ENCODE peak calls at places on chromosomes 1 and 21, in six cellular contexts. One of them, this sample, is unnamed. For H3K4me1, the result is how much of the 10 kb centered on the place peaks cover.

GRCh38 chr1:229699613-229700242 is 73.7 kb downstream of the URB2 start:
- DNase-seq in MM.1S: no peak
- DNase-seq in Peyer's patch: no peak
- DNase-seq in prostate gland: no peak
- DNase-seq in CD8-positive, alpha-beta T cell: no peak
- DNase-seq in OCI-LY7: no peak
- DNase-seq in this sample: no peak

GRCh38 chr1:21966247-21967000 is 10.4 kb upstream of the CELA3B start:
- DNase-seq in MM.1S: no peak
- DNase-seq in prostate gland: no peak
- DNase-seq in CD8-positive, alpha-beta T cell: no peak
- DNase-seq in Peyer's patch: no peak
- DNase-seq in OCI-LY7: no peak
- DNase-seq in this sample: no peak

GRCh38 chr1:107250169-107250568 is 109.3 kb downstream of the NTNG1 start:
- DNase-seq in Peyer's patch: no peak
- DNase-seq in OCI-LY7: peak
- DNase-seq in MM.1S: peak
- DNase-seq in prostate gland: no peak
- DNase-seq in CD8-positive, alpha-beta T cell: no peak
- DNase-seq in this sample: no peak

GRCh38 chr1:193185206-193185605 is 1.2 kb downstream of the B3GALT2 start:
- DNase-seq in CD8-positive, alpha-beta T cell: no peak
- DNase-seq in MM.1S: no peak
- DNase-seq in OCI-LY7: no peak
- DNase-seq in Peyer's patch: no peak
- DNase-seq in prostate gland: no peak
- DNase-seq in this sample: no peak

GRCh38 chr1:201538618-201539551 is at the start of gene NAV1:
- DNase-seq in MM.1S: no peak
- DNase-seq in Peyer's patch: peak
- DNase-seq in CD8-positive, alpha-beta T cell: no peak
- DNase-seq in OCI-LY7: no peak
- DNase-seq in prostate gland: no peak
- DNase-seq in this sample: no peak

GRCh38 chr1:29655945-29656866 is 419.9 kb downstream of the PTPRU start:
- DNase-seq in MM.1S: no peak
- DNase-seq in prostate gland: no peak
- DNase-seq in CD8-positive, alpha-beta T cell: peak
- DNase-seq in Peyer's patch: peak
- DNase-seq in OCI-LY7: peak
- DNase-seq in this sample: no peak

GRCh38 chr1:21378705-21379494 is 61.0 kb upstream of the NBPF3 start:
- DNase-seq in prostate gland: no peak
- DNase-seq in Peyer's patch: peak
- DNase-seq in OCI-LY7: no peak
- DNase-seq in CD8-positive, alpha-beta T cell: no peak
- DNase-seq in MM.1S: no peak
- DNase-seq in this sample: no peak

GRCh38 chr1:27638047-27638734 is 3.2 kb upstream of the FGR start:
- DNase-seq in MM.1S: no peak
- DNase-seq in prostate gland: no peak
- DNase-seq in CD8-positive, alpha-beta T cell: no peak
- DNase-seq in OCI-LY7: no peak
- DNase-seq in Peyer's patch: no peak
- DNase-seq in this sample: no peak

GRCh38 chr1:47766832-47767740 is 230.1 kb downstream of the TRABD2B start:
- DNase-seq in Peyer's patch: no peak
- DNase-seq in MM.1S: no peak
- DNase-seq in prostate gland: no peak
- DNase-seq in OCI-LY7: no peak
- DNase-seq in CD8-positive, alpha-beta T cell: no peak
- DNase-seq in this sample: no peak

GRCh38 chr1:2141025-2141424 is 53.5 kb downstream of the FAAP20 start:
- DNase-seq in Peyer's patch: no peak
- DNase-seq in prostate gland: no peak
- DNase-seq in OCI-LY7: no peak
- DNase-seq in CD8-positive, alpha-beta T cell: no peak
- DNase-seq in MM.1S: no peak
- DNase-seq in this sample: no peak

GRCh38 chr1:116909511-116910378 is at the start of gene PTGFRN:
- DNase-seq in CD8-positive, alpha-beta T cell: peak
- DNase-seq in MM.1S: no peak
- DNase-seq in Peyer's patch: peak
- DNase-seq in OCI-LY7: no peak
- DNase-seq in prostate gland: peak
- DNase-seq in this sample: no peak

GRCh38 chr21:29470397-29470796 is 171.7 kb downstream of the BACH1 start:
- DNase-seq in CD8-positive, alpha-beta T cell: no peak
- DNase-seq in prostate gland: no peak
- DNase-seq in OCI-LY7: no peak
- DNase-seq in MM.1S: no peak
- DNase-seq in Peyer's patch: no peak
- DNase-seq in this sample: no peak

GRCh38 chr21:37385179-37385765 is 18.7 kb downstream of the DYRK1A start:
- DNase-seq in CD8-positive, alpha-beta T cell: no peak
- DNase-seq in OCI-LY7: no peak
- DNase-seq in MM.1S: no peak
- DNase-seq in prostate gland: no peak
- DNase-seq in Peyer's patch: no peak
- DNase-seq in this sample: no peak
- H3K4me3 ChIP-seq in CD8-positive, alpha-beta T cell: no peak
- H3K4me3 ChIP-seq in OCI-LY7: no peak
- H3K4me3 ChIP-seq in MM.1S: no peak
- H3K4me3 ChIP-seq in prostate gland: no peak
- H3K4me3 ChIP-seq in Peyer's patch: no peak
- H3K4me3 ChIP-seq in this sample: no peak

GRCh38 chr1:36154765-36155559 is 998 bp upstream of the MAP7D1 start:
- DNase-seq in CD8-positive, alpha-beta T cell: no peak
- DNase-seq in OCI-LY7: no peak
- DNase-seq in Peyer's patch: no peak
- DNase-seq in prostate gland: no peak
- DNase-seq in MM.1S: no peak
- DNase-seq in this sample: no peak

GRCh38 chr1:36154335-36154734 is 1.6 kb upstream of the MAP7D1 start:
- DNase-seq in Peyer's patch: no peak
- DNase-seq in prostate gland: no peak
- DNase-seq in OCI-LY7: no peak
- DNase-seq in CD8-positive, alpha-beta T cell: no peak
- DNase-seq in MM.1S: no peak
- DNase-seq in this sample: no peak

GRCh38 chr1:36157115-36157903 is 1.3 kb downstream of the MAP7D1 start:
- DNase-seq in prostate gland: no peak
- DNase-seq in MM.1S: no peak
- DNase-seq in OCI-LY7: no peak
- DNase-seq in Peyer's patch: no peak
- DNase-seq in CD8-positive, alpha-beta T cell: no peak
- DNase-seq in this sample: no peak

GRCh38 chr1:36156329-36157114 is 562 bp downstream of the MAP7D1 start:
- DNase-seq in CD8-positive, alpha-beta T cell: peak
- DNase-seq in MM.1S: peak
- DNase-seq in Peyer's patch: peak
- DNase-seq in OCI-LY7: peak
- DNase-seq in prostate gland: peak
- DNase-seq in this sample: peak

DNA sequence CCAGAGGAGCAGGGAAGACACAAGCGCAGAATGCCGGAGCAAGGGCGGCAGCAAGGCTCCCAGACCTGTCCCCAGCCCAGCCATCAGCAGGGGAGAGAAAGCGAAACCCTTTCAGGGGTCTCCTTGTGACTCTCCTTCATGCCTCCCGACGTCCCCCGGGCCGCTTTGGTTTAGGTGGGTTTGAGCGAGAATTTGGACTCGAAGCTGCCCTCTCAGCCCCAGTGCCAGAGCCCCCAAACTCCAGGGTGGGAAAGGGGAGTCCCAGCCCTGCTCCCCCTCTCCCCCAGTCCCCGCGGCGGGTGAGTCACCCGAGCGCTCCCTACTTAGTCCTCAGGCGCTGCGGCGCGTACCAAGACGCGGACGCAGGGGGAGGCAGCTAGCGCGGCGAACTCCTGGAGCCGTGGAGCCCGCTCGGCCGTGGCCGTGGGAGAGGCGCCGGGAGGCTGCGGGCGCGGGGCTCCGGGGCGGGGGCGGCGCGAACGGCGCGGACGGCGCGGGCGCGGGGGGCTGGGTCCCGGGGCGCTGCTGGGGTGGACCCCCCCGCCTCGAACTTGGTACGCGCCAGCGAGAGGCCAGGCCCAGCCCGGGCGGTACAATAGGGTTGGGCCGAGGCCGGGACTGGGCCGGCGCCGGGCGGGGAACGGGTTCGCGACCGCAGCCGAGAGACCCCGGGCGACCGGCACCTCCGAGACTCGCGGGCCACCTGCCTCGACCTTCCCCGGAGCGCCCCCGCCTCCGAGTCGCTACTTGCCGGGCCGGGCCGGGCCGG is at the start of gene MAP7D1:
- DNase-seq in Peyer's patch: peak
- DNase-seq in OCI-LY7: peak
- DNase-seq in prostate gland: peak
- DNase-seq in MM.1S: peak
- DNase-seq in CD8-positive, alpha-beta T cell: peak
- DNase-seq in this sample: peak
- H3K4me1 ChIP-seq in Peyer's patch: under half
- H3K4me1 ChIP-seq in OCI-LY7: half or more
- H3K4me1 ChIP-seq in prostate gland: under half
- H3K4me1 ChIP-seq in MM.1S: under half
- H3K4me1 ChIP-seq in CD8-positive, alpha-beta T cell: half or more
- H3K4me1 ChIP-seq in this sample: half or more

GRCh38 chr1:82343381-82343780 is 542.6 kb downstream of the ADGRL2 start:
- DNase-seq in prostate gland: no peak
- DNase-seq in OCI-LY7: no peak
- DNase-seq in CD8-positive, alpha-beta T cell: no peak
- DNase-seq in MM.1S: no peak
- DNase-seq in Peyer's patch: no peak
- DNase-seq in this sample: no peak

DNA sequence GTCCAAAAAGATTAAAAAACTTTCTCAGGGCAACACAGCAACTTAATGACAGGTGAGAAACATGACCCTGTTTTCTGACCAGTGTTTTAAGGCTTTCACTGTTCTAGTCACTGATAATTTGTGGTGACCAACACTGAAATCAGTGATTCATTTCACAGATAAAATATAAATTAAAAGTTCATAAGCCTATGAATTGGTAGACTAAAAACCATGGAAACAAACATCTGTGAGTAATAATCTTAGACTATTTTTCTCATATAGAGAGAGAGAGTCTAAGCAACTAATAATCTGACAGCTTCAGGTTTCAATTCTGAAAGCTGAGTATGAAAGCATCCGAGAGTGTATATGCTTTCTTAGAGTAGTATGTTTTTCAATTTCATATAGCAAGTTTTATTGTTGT is 536.9 kb downstream of the ADGRL2 start:
- DNase-seq in Peyer's patch: no peak
- DNase-seq in MM.1S: peak
- DNase-seq in prostate gland: no peak
- DNase-seq in CD8-positive, alpha-beta T cell: no peak
- DNase-seq in OCI-LY7: no peak
- DNase-seq in this sample: no peak
- H3K4me3 ChIP-seq in Peyer's patch: no peak
- H3K4me3 ChIP-seq in MM.1S: no peak
- H3K4me3 ChIP-seq in prostate gland: no peak
- H3K4me3 ChIP-seq in CD8-positive, alpha-beta T cell: no peak
- H3K4me3 ChIP-seq in OCI-LY7: no peak
- H3K4me3 ChIP-seq in this sample: no peak

DNA sequence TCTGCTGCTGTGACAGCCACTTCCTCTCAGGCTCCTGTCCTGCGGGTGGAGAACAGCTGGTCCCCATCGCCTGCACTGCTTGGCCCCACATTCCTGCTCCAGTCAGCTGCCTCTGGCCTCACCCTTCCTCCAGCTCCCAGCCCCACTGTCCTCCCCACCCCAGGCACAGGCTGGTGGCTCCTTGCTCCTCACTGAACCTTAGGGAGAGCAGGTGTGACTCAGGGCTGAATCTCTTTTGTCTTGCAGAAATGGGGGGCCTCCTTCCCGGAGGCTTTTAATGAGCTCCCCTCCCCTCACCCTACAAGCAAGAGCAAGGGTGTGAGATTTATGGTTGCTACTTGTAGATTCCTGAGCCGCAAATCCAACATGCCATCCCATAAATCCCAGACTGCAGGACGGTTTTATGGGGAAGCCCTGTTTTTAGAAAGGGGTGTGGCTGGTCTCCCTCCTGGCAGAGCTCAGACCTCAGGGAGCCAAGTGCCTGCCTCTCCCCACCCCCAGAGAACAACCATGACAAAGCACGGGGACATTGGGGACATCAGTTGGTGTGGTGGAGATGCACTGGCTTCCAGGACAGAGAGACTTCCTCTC is 15.2 kb downstream of the CDK18 start:
- DNase-seq in MM.1S: no peak
- DNase-seq in OCI-LY7: no peak
- DNase-seq in prostate gland: no peak
- DNase-seq in Peyer's patch: no peak
- DNase-seq in CD8-positive, alpha-beta T cell: no peak
- DNase-seq in this sample: no peak
- H3K4me1 ChIP-seq in MM.1S: under half
- H3K4me1 ChIP-seq in OCI-LY7: under half
- H3K4me1 ChIP-seq in prostate gland: under half
- H3K4me1 ChIP-seq in Peyer's patch: under half
- H3K4me1 ChIP-seq in CD8-positive, alpha-beta T cell: under half
- H3K4me1 ChIP-seq in this sample: under half

DNA sequence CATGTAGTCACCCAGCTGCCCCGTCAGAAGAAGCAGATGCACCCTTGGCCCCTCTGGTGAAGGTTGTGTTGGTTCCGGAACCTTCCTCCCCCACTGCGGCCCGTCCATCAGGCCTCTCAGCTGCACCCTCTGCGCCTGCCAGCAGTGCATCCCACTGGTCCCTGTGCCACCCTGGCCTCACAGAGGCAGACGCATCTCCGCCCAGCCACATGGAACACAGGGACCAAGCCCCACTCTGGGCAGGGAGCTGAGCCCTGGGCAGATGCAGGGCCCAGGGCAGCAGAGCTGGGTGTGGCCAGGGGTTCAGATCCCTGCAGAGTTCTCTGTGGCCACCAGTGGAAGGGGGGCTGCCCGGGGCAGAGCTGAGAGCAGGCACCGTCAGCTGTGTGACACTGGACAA is 50.6 kb downstream of the SLC19A1 start:
- DNase-seq in prostate gland: no peak
- DNase-seq in MM.1S: no peak
- DNase-seq in Peyer's patch: no peak
- DNase-seq in CD8-positive, alpha-beta T cell: no peak
- DNase-seq in OCI-LY7: no peak
- DNase-seq in this sample: no peak
- H3K4me3 ChIP-seq in prostate gland: no peak
- H3K4me3 ChIP-seq in MM.1S: no peak
- H3K4me3 ChIP-seq in Peyer's patch: no peak
- H3K4me3 ChIP-seq in CD8-positive, alpha-beta T cell: no peak
- H3K4me3 ChIP-seq in OCI-LY7: no peak
- H3K4me3 ChIP-seq in this sample: no peak